ENCODE peak calls at places on chromosome 17, in nine cellular contexts. One of them, this sample, is unnamed.

GRCh38 chr17:79392598-79392997 is 218.3 kb downstream of the RBFOX3 start:
- DNase-seq in right cardiac atrium: no peak
- DNase-seq in T-helper 2 cell: no peak
- DNase-seq in GM20000: no peak
- DNase-seq in SW 1271: no peak
- DNase-seq in activated CD4-positive, CD25-positive, alpha-beta regulatory T cell: no peak
- DNase-seq in EL: no peak
- DNase-seq in stimulated activated CD8-positive, alpha-beta memory T cell treated with anti-CD3 and anti-CD28 coated beads, Interleukin-15, amount 100 ng/mL, for 48 hours: no peak
- DNase-seq in kidney: no peak
- DNase-seq in this sample: no peak

GRCh38 chr17:59972778-59973177 is 8.2 kb upstream of the RNFT1 start:
- DNase-seq in activated CD4-positive, CD25-positive, alpha-beta regulatory T cell: no peak
- DNase-seq in SW 1271: no peak
- DNase-seq in EL: peak
- DNase-seq in kidney: no peak
- DNase-seq in T-helper 2 cell: no peak
- DNase-seq in stimulated activated CD8-positive, alpha-beta memory T cell treated with anti-CD3 and anti-CD28 coated beads, Interleukin-15, amount 100 ng/mL, for 48 hours: no peak
- DNase-seq in right cardiac atrium: peak
- DNase-seq in GM20000: no peak
- DNase-seq in this sample: no peak

GRCh38 chr17:5580974-5581373 is 3.3 kb downstream of the NLRP1 start:
- DNase-seq in right cardiac atrium: no peak
- DNase-seq in activated CD4-positive, CD25-positive, alpha-beta regulatory T cell: no peak
- DNase-seq in stimulated activated CD8-positive, alpha-beta memory T cell treated with anti-CD3 and anti-CD28 coated beads, Interleukin-15, amount 100 ng/mL, for 48 hours: no peak
- DNase-seq in kidney: no peak
- DNase-seq in EL: no peak
- DNase-seq in SW 1271: no peak
- DNase-seq in T-helper 2 cell: no peak
- DNase-seq in GM20000: no peak
- DNase-seq in this sample: no peak

GRCh38 chr17:78252111-78252634 is 20.7 kb downstream of the TMEM235 start:
- DNase-seq in kidney: no peak
- DNase-seq in SW 1271: no peak
- DNase-seq in right cardiac atrium: peak
- DNase-seq in T-helper 2 cell: peak
- DNase-seq in activated CD4-positive, CD25-positive, alpha-beta regulatory T cell: no peak
- DNase-seq in GM20000: no peak
- DNase-seq in stimulated activated CD8-positive, alpha-beta memory T cell treated with anti-CD3 and anti-CD28 coated beads, Interleukin-15, amount 100 ng/mL, for 48 hours: no peak
- DNase-seq in EL: no peak
- DNase-seq in this sample: peak

GRCh38 chr17:76252040-76252954 is 12.0 kb upstream of the RNF157 start:
- DNase-seq in EL: peak
- DNase-seq in SW 1271: no peak
- DNase-seq in GM20000: no peak
- DNase-seq in activated CD4-positive, CD25-positive, alpha-beta regulatory T cell: no peak
- DNase-seq in kidney: peak
- DNase-seq in right cardiac atrium: peak
- DNase-seq in T-helper 2 cell: no peak
- DNase-seq in stimulated activated CD8-positive, alpha-beta memory T cell treated with anti-CD3 and anti-CD28 coated beads, Interleukin-15, amount 100 ng/mL, for 48 hours: no peak
- DNase-seq in this sample: no peak

GRCh38 chr17:74130841-74131240 is 72.6 kb upstream of the RPL38 start:
- DNase-seq in stimulated activated CD8-positive, alpha-beta memory T cell treated with anti-CD3 and anti-CD28 coated beads, Interleukin-15, amount 100 ng/mL, for 48 hours: no peak
- DNase-seq in SW 1271: no peak
- DNase-seq in GM20000: no peak
- DNase-seq in T-helper 2 cell: no peak
- DNase-seq in activated CD4-positive, CD25-positive, alpha-beta regulatory T cell: no peak
- DNase-seq in right cardiac atrium: no peak
- DNase-seq in kidney: peak
- DNase-seq in EL: no peak
- DNase-seq in this sample: no peak

GRCh38 chr17:1173456-1174370 is 6.1 kb downstream of the ABR start:
- DNase-seq in SW 1271: no peak
- DNase-seq in activated CD4-positive, CD25-positive, alpha-beta regulatory T cell: no peak
- DNase-seq in EL: no peak
- DNase-seq in GM20000: no peak
- DNase-seq in stimulated activated CD8-positive, alpha-beta memory T cell treated with anti-CD3 and anti-CD28 coated beads, Interleukin-15, amount 100 ng/mL, for 48 hours: no peak
- DNase-seq in T-helper 2 cell: no peak
- DNase-seq in kidney: no peak
- DNase-seq in right cardiac atrium: peak
- DNase-seq in this sample: no peak

GRCh38 chr17:14670861-14671260 is 370.0 kb downstream of the HS3ST3B1 start:
- DNase-seq in SW 1271: no peak
- DNase-seq in EL: no peak
- DNase-seq in activated CD4-positive, CD25-positive, alpha-beta regulatory T cell: no peak
- DNase-seq in stimulated activated CD8-positive, alpha-beta memory T cell treated with anti-CD3 and anti-CD28 coated beads, Interleukin-15, amount 100 ng/mL, for 48 hours: no peak
- DNase-seq in kidney: no peak
- DNase-seq in T-helper 2 cell: no peak
- DNase-seq in right cardiac atrium: no peak
- DNase-seq in GM20000: no peak
- DNase-seq in this sample: no peak

GRCh38 chr17:7673239-7673638 is 14.1 kb downstream of the TP53 start:
- DNase-seq in EL: peak
- DNase-seq in T-helper 2 cell: no peak
- DNase-seq in right cardiac atrium: no peak
- DNase-seq in SW 1271: no peak
- DNase-seq in stimulated activated CD8-positive, alpha-beta memory T cell treated with anti-CD3 and anti-CD28 coated beads, Interleukin-15, amount 100 ng/mL, for 48 hours: no peak
- DNase-seq in GM20000: no peak
- DNase-seq in activated CD4-positive, CD25-positive, alpha-beta regulatory T cell: no peak
- DNase-seq in kidney: no peak
- DNase-seq in this sample: peak

GRCh38 chr17:57892820-57893595 is 43.2 kb upstream of the MRPS23 start:
- DNase-seq in GM20000: no peak
- DNase-seq in kidney: peak
- DNase-seq in stimulated activated CD8-positive, alpha-beta memory T cell treated with anti-CD3 and anti-CD28 coated beads, Interleukin-15, amount 100 ng/mL, for 48 hours: no peak
- DNase-seq in right cardiac atrium: peak
- DNase-seq in T-helper 2 cell: no peak
- DNase-seq in activated CD4-positive, CD25-positive, alpha-beta regulatory T cell: no peak
- DNase-seq in EL: peak
- DNase-seq in SW 1271: no peak
- DNase-seq in this sample: no peak

GRCh38 chr17:70111201-70111600 is 36.2 kb downstream of the KCNJ16 start:
- DNase-seq in SW 1271: no peak
- DNase-seq in kidney: no peak
- DNase-seq in GM20000: no peak
- DNase-seq in T-helper 2 cell: no peak
- DNase-seq in stimulated activated CD8-positive, alpha-beta memory T cell treated with anti-CD3 and anti-CD28 coated beads, Interleukin-15, amount 100 ng/mL, for 48 hours: no peak
- DNase-seq in right cardiac atrium: no peak
- DNase-seq in EL: no peak
- DNase-seq in activated CD4-positive, CD25-positive, alpha-beta regulatory T cell: no peak
- DNase-seq in this sample: no peak

GRCh38 chr17:1179635-1180433 is at the start of gene ABR:
- DNase-seq in EL: peak
- DNase-seq in right cardiac atrium: peak
- DNase-seq in T-helper 2 cell: peak
- DNase-seq in GM20000: peak
- DNase-seq in SW 1271: no peak
- DNase-seq in activated CD4-positive, CD25-positive, alpha-beta regulatory T cell: peak
- DNase-seq in kidney: no peak
- DNase-seq in stimulated activated CD8-positive, alpha-beta memory T cell treated with anti-CD3 and anti-CD28 coated beads, Interleukin-15, amount 100 ng/mL, for 48 hours: peak
- DNase-seq in this sample: no peak

GRCh38 chr17:78174870-78175642 is 6.7 kb downstream of the SYNGR2 start:
- DNase-seq in kidney: no peak
- DNase-seq in SW 1271: no peak
- DNase-seq in GM20000: no peak
- DNase-seq in EL: no peak
- DNase-seq in right cardiac atrium: no peak
- DNase-seq in T-helper 2 cell: no peak
- DNase-seq in stimulated activated CD8-positive, alpha-beta memory T cell treated with anti-CD3 and anti-CD28 coated beads, Interleukin-15, amount 100 ng/mL, for 48 hours: no peak
- DNase-seq in activated CD4-positive, CD25-positive, alpha-beta regulatory T cell: no peak
- DNase-seq in this sample: no peak

GRCh38 chr17:3766783-3767182 is 34.2 kb downstream of the ITGAE start:
- DNase-seq in right cardiac atrium: no peak
- DNase-seq in activated CD4-positive, CD25-positive, alpha-beta regulatory T cell: no peak
- DNase-seq in SW 1271: no peak
- DNase-seq in EL: no peak
- DNase-seq in T-helper 2 cell: peak
- DNase-seq in kidney: peak
- DNase-seq in stimulated activated CD8-positive, alpha-beta memory T cell treated with anti-CD3 and anti-CD28 coated beads, Interleukin-15, amount 100 ng/mL, for 48 hours: no peak
- DNase-seq in GM20000: no peak
- DNase-seq in this sample: no peak

GRCh38 chr17:48259710-48260291 is 152.2 kb downstream of the SNX11 start:
- DNase-seq in activated CD4-positive, CD25-positive, alpha-beta regulatory T cell: no peak
- DNase-seq in stimulated activated CD8-positive, alpha-beta memory T cell treated with anti-CD3 and anti-CD28 coated beads, Interleukin-15, amount 100 ng/mL, for 48 hours: no peak
- DNase-seq in GM20000: no peak
- DNase-seq in T-helper 2 cell: no peak
- DNase-seq in SW 1271: peak
- DNase-seq in right cardiac atrium: no peak
- DNase-seq in EL: peak
- DNase-seq in kidney: no peak
- DNase-seq in this sample: peak

GRCh38 chr17:44367626-44368025 is 4.0 kb upstream of the FAM171A2 start:
- DNase-seq in EL: no peak
- DNase-seq in kidney: no peak
- DNase-seq in stimulated activated CD8-positive, alpha-beta memory T cell treated with anti-CD3 and anti-CD28 coated beads, Interleukin-15, amount 100 ng/mL, for 48 hours: no peak
- DNase-seq in activated CD4-positive, CD25-positive, alpha-beta regulatory T cell: no peak
- DNase-seq in right cardiac atrium: no peak
- DNase-seq in T-helper 2 cell: no peak
- DNase-seq in GM20000: no peak
- DNase-seq in SW 1271: no peak
- DNase-seq in this sample: no peak

GRCh38 chr17:19979917-19980770 is 2.5 kb upstream of the AKAP10 start:
- DNase-seq in SW 1271: no peak
- DNase-seq in kidney: peak
- DNase-seq in stimulated activated CD8-positive, alpha-beta memory T cell treated with anti-CD3 and anti-CD28 coated beads, Interleukin-15, amount 100 ng/mL, for 48 hours: no peak
- DNase-seq in T-helper 2 cell: no peak
- DNase-seq in right cardiac atrium: peak
- DNase-seq in EL: no peak
- DNase-seq in activated CD4-positive, CD25-positive, alpha-beta regulatory T cell: no peak
- DNase-seq in GM20000: no peak
- DNase-seq in this sample: no peak

GRCh38 chr17:30780343-30780742 is 44.1 kb downstream of the CRLF3 start:
- DNase-seq in kidney: no peak
- DNase-seq in stimulated activated CD8-positive, alpha-beta memory T cell treated with anti-CD3 and anti-CD28 coated beads, Interleukin-15, amount 100 ng/mL, for 48 hours: peak
- DNase-seq in GM20000: peak
- DNase-seq in SW 1271: no peak
- DNase-seq in right cardiac atrium: no peak
- DNase-seq in activated CD4-positive, CD25-positive, alpha-beta regulatory T cell: no peak
- DNase-seq in T-helper 2 cell: no peak
- DNase-seq in EL: no peak
- DNase-seq in this sample: peak

GRCh38 chr17:80260791-80261158 is at the start of gene RNF213:
- DNase-seq in kidney: peak
- DNase-seq in stimulated activated CD8-positive, alpha-beta memory T cell treated with anti-CD3 and anti-CD28 coated beads, Interleukin-15, amount 100 ng/mL, for 48 hours: peak
- DNase-seq in SW 1271: no peak
- DNase-seq in T-helper 2 cell: peak
- DNase-seq in EL: peak
- DNase-seq in activated CD4-positive, CD25-positive, alpha-beta regulatory T cell: peak
- DNase-seq in right cardiac atrium: peak
- DNase-seq in GM20000: peak
- DNase-seq in this sample: peak

This sample was measured in MM.1S.